ENCODE peak calls at places on chromosomes 11 and 22, in nine cellular contexts. H is GM23248; P is activated T-cell treated with anti-CD3 and anti-CD28 coated beads, Interleukin-2, amount 50 U/mL, for 72 hours; D is EL; W is PC-3; J is AG08395; R is nucleus accumbens; U is mucosa of descending colon; Z is Kasumi-1. V is an unnamed sample.

GRCh38 chr11:62444271-62444833 is 25.5 kb downstream of the SCGB1A1 start:
- DNase-seq in R (peak; percentile 47), P (peak; percentile 43), J (peak; percentile 97), H (peak; percentile 90), D (peak; percentile 69), U (peak; percentile 71), Z (peak; percentile 28), W (no peak), V (peak; percentile 61)

GRCh38 chr22:33470456-33470855 is 412.3 kb upstream of the SYN3 start:
- DNase-seq in H (no peak), Z (no peak), D (no peak), W (no peak), P (no peak), U (no peak), R (no peak), J (no peak), V (peak; percentile 40)

GRCh38 chr22:24592846-24593809 is at the start of gene LRRC75B:
- DNase-seq in H (peak; percentile 88), Z (peak; percentile 15), W (peak; percentile 64), D (peak; percentile 91), J (peak; percentile 96), U (peak; percentile 95), P (peak; percentile 55), R (peak; percentile 73), V (peak; percentile 94)

GRCh38 chr11:79419120-79419519 is 21.7 kb downstream of the TENM4 start:
- DNase-seq in U (peak; percentile 33), W (peak; percentile 95), H (peak; percentile 88), Z (no peak), R (peak; percentile 41), D (peak; percentile 66), P (no peak), J (peak; percentile 76), V (no peak)

GRCh38 chr11:41403462-41403861 is 56.0 kb downstream of the LRRC4C start:
- DNase-seq in W (no peak), D (no peak), Z (no peak), U (no peak), P (no peak), H (no peak), R (no peak), J (no peak), V (no peak)

GRCh38 chr11:2215561-2216399 is 44.2 kb upstream of the TH start:
- DNase-seq in Z (no peak), U (no peak), W (no peak), J (no peak), P (no peak), H (no peak), D (no peak), R (no peak), V (peak; percentile 33)

GRCh38 chr22:22865311-22866072 is 22.1 kb upstream of the IGLL5 start:
- DNase-seq in D (no peak), H (no peak), P (peak; percentile 18), U (no peak), W (no peak), J (no peak), R (no peak), Z (no peak), V (no peak)

GRCh38 chr11:73141031-73141308 is 1.1 kb downstream of the FCHSD2 start:
- DNase-seq in Z (peak; percentile 45), H (peak; percentile 58), W (peak; percentile 35), D (peak; percentile 50), J (peak; percentile 25), R (no peak), P (peak; percentile 47), U (peak; percentile 60), V (peak; percentile 45)

GRCh38 chr11:119307219-119307618 is 9.7 kb downstream of the MCAM start:
- DNase-seq in D (no peak), U (no peak), W (no peak), Z (no peak), H (no peak), P (no peak), R (no peak), J (no peak), V (no peak)